ENCODE peak calls at places on chromosomes 2 and 18, in five cellular contexts. T, A, P, L and R are unnamed samples.

GRCh38 chr2:44250376-44250775 is 24.9 kb upstream of the SLC3A1 start:
- DNase-seq in A (no peak), T (no peak), L (no peak), P (no peak), R (no peak)

GRCh38 chr2:231244382-231245252 is 46.2 kb downstream of the ARMC9 start:
- DNase-seq in L (no peak), T (no peak), P (no peak), A (no peak), R (no peak)

GRCh38 chr2:6083131-6083530 is 390.9 kb downstream of the SOX11 start:
- DNase-seq in A (no peak), L (no peak), T (no peak), P (no peak), R (no peak)

GRCh38 chr2:60849165-60849564 is 32.2 kb upstream of the REL start:
- DNase-seq in P (no peak), L (no peak), T (no peak), A (no peak), R (no peak)

GRCh38 chr2:188381614-188382013 is 89.9 kb downstream of the GULP1 start:
- DNase-seq in L (no peak), T (no peak), A (no peak), P (no peak), R (no peak)

GRCh38 chr2:145383961-145384360 is 864.0 kb upstream of the ZEB2 start:
- DNase-seq in T (no peak), A (no peak), L (no peak), P (no peak), R (no peak)

GRCh38 chr18:904135-905090 is at the start of gene ADCYAP1:
- DNase-seq in T (no peak), P (no peak), A (peak), L (peak), R (no peak)

GRCh38 chr2:187875271-187875670 is 321.0 kb upstream of the TFPI start:
- DNase-seq in P (no peak), T (no peak), L (no peak), A (no peak), R (no peak)

GRCh38 chr2:237692601-237693079 is 65.3 kb downstream of the LRRFIP1 start:
- DNase-seq in A (peak), T (no peak), L (no peak), P (peak), R (peak)

GRCh38 chr2:181264436-181264835 is 192.8 kb upstream of the ITGA4 start:
- DNase-seq in T (no peak), L (no peak), P (no peak), A (no peak), R (no peak)

GRCh38 chr2:127576433-127577207 is 41.1 kb downstream of the MYO7B start:
- DNase-seq in P (peak), L (no peak), A (no peak), T (no peak), R (peak)

GRCh38 chr18:3793545-3793944 is 343.6 kb downstream of the TGIF1 start:
- DNase-seq in P (no peak), T (no peak), A (no peak), L (no peak), R (no peak)

GRCh38 chr2:111705711-111706323 is 178.2 kb downstream of the ANAPC1 start:
- DNase-seq in T (peak), P (no peak), L (no peak), A (no peak), R (no peak)

GRCh38 chr2:64777841-64778240 is 124.1 kb upstream of the SERTAD2 start:
- DNase-seq in A (no peak), P (no peak), T (no peak), L (no peak), R (no peak)

GRCh38 chr18:73153271-73153670 is 285.5 kb upstream of the NETO1 start:
- DNase-seq in A (no peak), P (no peak), T (no peak), L (no peak), R (no peak)

GRCh38 chr2:186098821-186099220 is 360.2 kb downstream of the FSIP2 start:
- DNase-seq in A (no peak), P (no peak), T (no peak), L (no peak), R (no peak)

GRCh38 chr2:58299123-58299522 is 58.0 kb upstream of the FANCL start:
- DNase-seq in P (no peak), T (no peak), L (no peak), A (no peak), R (no peak)